ENCODE peak calls at places on chromosomes 11 and 22, in five cellular contexts. W, T, S, L and U are unnamed samples.

GRCh38 chr22:50456466-50457234 is 18.2 kb downstream of the SBF1 start:
- DNase-seq in L (no peak), W (no peak), T (no peak), S (no peak), U (no peak)

GRCh38 chr11:122197055-122197987 is 81.3 kb upstream of the BLID start:
- DNase-seq in T (no peak), L (no peak), S (peak; percentile 99), W (peak; percentile 87), U (no peak)

GRCh38 chr11:64804346-64805210 is 1.6 kb upstream of the MAP4K2 start:
- DNase-seq in T (peak; percentile 81), S (no peak), L (no peak), W (no peak), U (peak; percentile 35)

GRCh38 chr11:45924927-45925326 is 2.5 kb downstream of the LARGE2 start:
- DNase-seq in T (no peak), W (no peak), S (no peak), L (peak; percentile 22), U (no peak)

GRCh38 chr11:126046796-126047195 is 15.9 kb downstream of the CDON start:
- DNase-seq in S (no peak), T (no peak), W (no peak), L (no peak), U (no peak)

GRCh38 chr22:43630451-43630850 is 181.7 kb downstream of the EFCAB6 start:
- DNase-seq in T (no peak), L (no peak), W (no peak), S (no peak), U (no peak)

GRCh38 chr11:128520886-128521696 is 66.3 kb downstream of the ETS1 start:
- DNase-seq in S (no peak), T (peak; percentile 81), L (no peak), W (no peak), U (no peak)

GRCh38 chr11:35845860-35846259 is 98.0 kb upstream of the LDLRAD3 start:
- DNase-seq in W (no peak), L (no peak), T (no peak), S (no peak), U (no peak)

DNA sequence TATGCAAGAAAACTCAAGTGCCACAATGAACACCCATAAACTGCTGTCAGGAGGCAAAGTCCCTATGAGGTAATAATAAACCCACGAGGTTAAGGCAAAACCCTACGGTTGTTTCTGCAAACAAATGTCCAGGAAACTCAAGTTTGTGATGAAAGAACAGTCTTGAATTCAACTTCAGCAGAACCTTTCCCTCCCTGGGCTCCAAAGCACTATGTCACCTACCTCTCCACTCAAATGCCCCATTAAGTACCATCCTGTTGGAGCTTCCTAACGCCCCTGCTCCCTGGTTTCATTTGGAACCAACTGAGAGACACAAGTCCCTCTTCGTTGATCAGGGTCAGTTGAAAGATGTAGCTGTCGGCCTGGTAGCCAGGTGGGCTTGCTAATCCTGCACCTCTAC is 2.6 kb upstream of the C11orf91 start:
- DNase-seq in S (no peak), T (no peak), L (no peak), W (no peak), U (no peak)
- TF ChIP-seq POLR2A in S (no peak), T (no peak), L (no peak), W (no peak), U (no peak)

DNA sequence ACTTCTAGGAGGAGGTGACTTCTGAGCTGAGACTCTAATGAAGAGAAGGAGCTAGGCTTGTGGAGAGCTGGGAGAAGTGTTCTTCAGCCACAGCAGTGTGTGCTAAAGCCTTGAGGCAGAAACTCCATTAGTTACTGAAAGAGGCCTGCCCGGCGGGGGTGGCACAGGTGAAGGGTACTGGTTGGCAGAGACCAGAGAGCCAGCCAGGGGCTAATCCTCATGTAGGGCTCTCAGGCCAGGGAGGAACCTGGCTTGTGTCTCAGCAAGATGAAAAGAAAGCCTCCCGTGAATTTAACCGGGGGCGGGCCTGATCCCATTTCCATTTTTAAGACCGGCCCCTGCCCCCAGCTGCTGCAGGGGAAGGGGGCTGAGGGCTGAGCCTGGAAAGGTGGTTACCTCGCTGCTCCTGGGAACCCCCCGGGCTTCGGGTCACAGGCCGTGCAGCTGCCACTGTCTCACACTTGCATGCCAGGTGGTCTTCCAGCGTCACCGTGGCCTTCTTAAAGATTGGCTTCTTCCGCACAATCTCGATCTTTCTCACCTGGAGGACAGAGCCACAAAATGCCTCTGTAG is 15.0 kb downstream of the PDGFB start:
- DNase-seq in W (no peak), T (no peak), L (no peak), S (no peak), U (no peak)
- H3K4me3 ChIP-seq in W (no peak overlapping the region), T (no peak overlapping the region), L (no peak overlapping the region), S (no peak overlapping the region), U (no peak overlapping the region)

DNA sequence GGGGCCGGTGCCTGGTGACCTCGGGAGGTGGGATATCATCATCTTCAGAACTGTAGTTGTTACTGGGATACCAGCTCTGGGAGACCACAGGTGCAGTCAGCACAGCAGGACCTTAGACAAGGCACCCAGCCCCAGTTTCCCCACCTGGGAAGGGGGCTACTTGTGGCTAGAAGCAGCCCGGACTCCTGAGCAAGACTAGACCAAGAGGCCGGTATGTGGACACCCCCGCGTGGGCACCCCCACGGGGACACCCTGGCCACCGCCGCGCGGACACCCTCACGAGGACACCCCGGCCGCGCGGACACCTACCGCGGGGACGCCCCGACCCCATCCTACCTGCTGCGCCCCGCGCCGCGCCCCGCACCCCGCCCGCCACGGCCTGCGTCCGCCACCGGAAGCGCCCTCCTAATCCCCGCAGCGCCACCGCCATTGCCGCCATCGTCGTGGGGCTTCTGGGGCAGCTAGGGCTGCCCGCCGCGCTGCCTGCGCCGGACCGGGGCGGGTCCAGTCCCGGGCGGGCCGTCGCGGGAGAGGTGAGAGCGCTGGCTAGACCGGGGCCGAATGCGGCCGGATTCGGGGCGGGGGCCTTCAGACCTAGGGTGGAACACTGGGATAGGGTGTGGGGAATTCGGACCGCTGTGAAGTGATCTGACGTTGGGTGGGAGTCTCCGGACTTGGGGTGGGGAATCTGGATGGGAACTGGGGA is at the start of the genes COMT and TXNRD2:
- DNase-seq in W (peak; percentile 62), T (peak; percentile 95), S (peak; percentile 57), L (peak; percentile 85), U (peak; percentile 80)
- TF ChIP-seq POLR2A in W (peak; percentile 60), T (no peak), S (peak; percentile 69), L (peak; percentile 48), U (peak; percentile 66)

GRCh38 chr22:38350444-38351359 is 33.5 kb upstream of the CSNK1E start:
- DNase-seq in S (no peak), L (peak; percentile 43), T (peak; percentile 34), W (no peak), U (no peak)

GRCh38 chr22:38353142-38353629 is 36.0 kb upstream of the CSNK1E start:
- DNase-seq in W (peak; percentile 56), S (peak; percentile 27), T (peak; percentile 94), L (peak; percentile 82), U (peak; percentile 85)

GRCh38 chr22:38355275-38355674 is 38.0 kb upstream of the CSNK1E start:
- DNase-seq in L (no peak), S (no peak), T (peak; percentile 59), W (no peak), U (no peak)

GRCh38 chr22:38353701-38354100 is 36.5 kb upstream of the CSNK1E start:
- DNase-seq in L (no peak), S (no peak), W (no peak), T (no peak), U (no peak)

GRCh38 chr22:38352436-38352835 is 35.2 kb upstream of the CSNK1E start:
- DNase-seq in L (peak; percentile 34), T (peak; percentile 51), W (no peak), S (no peak), U (no peak)
- H3K4me3 ChIP-seq in L (no peak overlapping the region), T (no peak overlapping the region), W (no peak overlapping the region), S (no peak overlapping the region), U (no peak overlapping the region)

DNA sequence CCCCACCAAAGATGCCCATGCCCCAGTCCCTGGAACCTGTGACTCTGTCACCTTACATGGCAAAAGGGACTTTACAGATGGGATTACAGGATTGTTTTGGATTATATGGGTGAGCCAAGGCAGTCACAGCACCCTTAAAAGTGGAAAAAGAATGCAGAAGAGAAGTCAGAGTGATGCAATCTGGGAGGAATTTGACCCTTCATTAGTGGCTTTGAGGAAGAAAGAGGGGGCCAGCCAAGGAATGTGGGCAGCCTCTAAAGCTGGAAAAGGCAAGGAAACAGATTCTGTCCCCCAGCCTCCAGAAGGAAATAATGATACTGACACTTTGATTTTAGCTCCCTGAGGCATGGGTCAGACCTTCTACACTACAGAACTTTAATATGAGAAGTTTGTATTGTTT is 257.3 kb upstream of the ISX start:
- DNase-seq in W (no peak), T (no peak), L (no peak), S (no peak), U (no peak)
- TF ChIP-seq POLR2A in W (no peak), T (no peak), L (no peak), S (no peak), U (no peak)

DNA sequence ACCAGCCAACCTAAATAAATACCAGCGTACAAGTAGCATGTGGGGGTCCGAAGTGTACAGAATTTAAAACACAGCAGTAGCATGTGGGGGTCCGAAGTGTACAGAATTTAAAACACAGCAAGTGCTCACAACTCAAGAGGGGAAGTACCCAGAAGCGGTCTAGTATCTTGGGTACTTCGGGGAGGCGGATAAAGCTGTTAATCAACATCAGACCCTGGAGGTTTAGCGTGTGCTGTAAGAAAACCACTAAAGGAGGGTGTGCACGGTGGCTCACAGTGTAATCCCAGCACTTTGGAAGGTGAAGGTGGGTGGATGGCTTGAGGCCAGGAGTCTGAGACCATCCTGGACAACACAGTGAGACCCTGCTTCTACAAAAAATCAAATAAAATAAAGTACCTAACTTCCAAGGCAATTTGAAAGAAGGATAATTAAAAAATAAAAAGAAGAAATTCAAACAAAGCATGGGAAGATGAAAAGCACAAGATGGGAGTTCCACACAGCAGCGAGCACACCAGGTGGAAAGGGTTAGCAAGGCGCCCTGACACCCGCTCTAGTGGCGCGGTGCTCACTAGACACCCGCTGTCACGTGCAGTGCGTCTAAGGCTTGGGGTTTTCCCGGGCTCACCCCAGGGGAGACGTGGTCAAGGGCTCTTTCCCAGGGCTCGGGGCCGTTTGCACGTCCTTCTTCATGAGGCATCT is 35.0 kb upstream of the MOB2 start:
- DNase-seq in T (peak; percentile 87), L (peak; percentile 78), S (no peak), W (no peak), U (no peak)
- H3K4me3 ChIP-seq in T (no peak overlapping the region), L (no peak overlapping the region), S (no peak overlapping the region), W (no peak overlapping the region), U (no peak overlapping the region)